ENCODE peak calls at places on chromosomes 2 and 18, in six cellular contexts. E, S, I, D, H and Y are unnamed samples.

GRCh38 chr2:33518929-33519328 is 42.5 kb downstream of the RASGRP3 start:
- DNase-seq in E (peak), S (no peak), I (no peak), D (peak), H (peak), Y (no peak)

GRCh38 chr2:85785027-85785822 is 31.4 kb downstream of the ATOH8 start:
- DNase-seq in E (peak), S (no peak), I (no peak), D (no peak), H (peak), Y (no peak)

GRCh38 chr2:27085670-27086089 is 892 bp upstream of the KHK start:
- DNase-seq in E (peak), S (peak), I (peak), D (peak), H (peak), Y (no peak)

GRCh38 chr2:85725451-85725850 is 28.3 kb upstream of the ATOH8 start:
- DNase-seq in E (no peak), S (no peak), I (no peak), D (no peak), H (no peak), Y (no peak)

GRCh38 chr2:30666307-30666874 is 140.9 kb downstream of the CAPN13 start:
- DNase-seq in E (peak), S (no peak), I (peak), D (peak), H (peak), Y (no peak)

GRCh38 chr2:71695235-71696120 is 242.1 kb downstream of the DYSF start:
- DNase-seq in E (no peak), S (no peak), I (no peak), D (no peak), H (no peak), Y (no peak)

GRCh38 chr2:70638561-70638960 is 84.9 kb upstream of the TGFA start:
- DNase-seq in E (no peak), S (no peak), I (no peak), D (no peak), H (no peak), Y (no peak)

GRCh38 chr2:133040175-133040574 is 370.2 kb upstream of the LYPD1 start:
- DNase-seq in E (peak), S (no peak), I (no peak), D (no peak), H (no peak), Y (no peak)

GRCh38 chr2:172081248-172082022 is 3.9 kb upstream of the DLX1 start:
- DNase-seq in E (no peak), S (peak), I (peak), D (no peak), H (no peak), Y (peak)

GRCh38 chr18:46672062-46672970 is 15.3 kb upstream of the LOXHD1 start:
- DNase-seq in E (peak), S (no peak), I (no peak), D (no peak), H (peak), Y (no peak)

GRCh38 chr2:162840598-162841246 is 2.2 kb upstream of the KCNH7 start:
- DNase-seq in E (peak), S (peak), I (peak), D (peak), H (peak), Y (peak)

GRCh38 chr2:45736757-45737704 is 85.6 kb downstream of the PRKCE start:
- DNase-seq in E (peak), S (no peak), I (no peak), D (no peak), H (no peak), Y (no peak)

GRCh38 chr2:2754940-2755339 is 423.9 kb upstream of the MYT1L start:
- DNase-seq in E (no peak), S (no peak), I (no peak), D (no peak), H (no peak), Y (no peak)

GRCh38 chr18:55353391-55353790 is 234.6 kb downstream of the TCF4 start:
- DNase-seq in E (no peak), S (no peak), I (no peak), D (no peak), H (no peak), Y (no peak)

GRCh38 chr2:45872211-45872610 is 220.7 kb downstream of the PRKCE start:
- DNase-seq in E (peak), S (no peak), I (no peak), D (no peak), H (no peak), Y (no peak)

GRCh38 chr2:231563378-231563961 is 29.2 kb upstream of the TEX44 start:
- DNase-seq in E (peak), S (peak), I (peak), D (peak), H (peak), Y (peak)

GRCh38 chr2:74529357-74530238 is at the start of the genes AUP1 and HTRA2:
- DNase-seq in E (peak), S (peak), I (peak), D (peak), H (peak), Y (peak)

GRCh38 chr2:168183308-168183997 is 63.9 kb downstream of the STK39 start:
- DNase-seq in E (no peak), S (no peak), I (no peak), D (no peak), H (no peak), Y (no peak)

GRCh38 chr2:240931319-240931949 is 25.3 kb downstream of the CROCC2 start:
- DNase-seq in E (no peak), S (peak), I (no peak), D (no peak), H (no peak), Y (no peak)

GRCh38 chr2:387980-388421 is 100.1 kb upstream of the ALKAL2 start:
- DNase-seq in E (no peak), S (no peak), I (no peak), D (no peak), H (no peak), Y (no peak)

GRCh38 chr2:30361751-30362394 is 85.2 kb upstream of the LCLAT1 start:
- DNase-seq in E (no peak), S (no peak), I (peak), D (no peak), H (no peak), Y (no peak)

GRCh38 chr2:99635710-99636431 is 146.1 kb upstream of the REV1 start:
- DNase-seq in E (no peak), S (no peak), I (no peak), D (no peak), H (no peak), Y (no peak)

GRCh38 chr2:215441560-215442391 is 5.9 kb upstream of the FN1 start:
- DNase-seq in E (no peak), S (no peak), I (no peak), D (peak), H (no peak), Y (no peak)

GRCh38 chr2:127577503-127577902 is 42.0 kb downstream of the MYO7B start:
- DNase-seq in E (no peak), S (no peak), I (no peak), D (no peak), H (no peak), Y (no peak)

GRCh38 chr2:20224191-20224715 is 677 bp downstream of the SDC1 start:
- DNase-seq in E (no peak), S (peak), I (no peak), D (no peak), H (no peak), Y (no peak)

GRCh38 chr2:143422681-143423080 is 293.5 kb downstream of the ARHGAP15 start:
- DNase-seq in E (no peak), S (no peak), I (no peak), D (no peak), H (no peak), Y (no peak)

GRCh38 chr2:21658269-21658668 is 534.5 kb downstream of the TDRD15 start:
- DNase-seq in E (no peak), S (no peak), I (no peak), D (no peak), H (no peak), Y (no peak)

GRCh38 chr2:32627441-32627900 is 379 bp upstream of the TTC27 start:
- DNase-seq in E (peak), S (no peak), I (peak), D (peak), H (peak), Y (peak)

GRCh38 chr2:65630643-65631042 is 198.2 kb upstream of the SPRED2 start:
- DNase-seq in E (peak), S (no peak), I (no peak), D (peak), H (peak), Y (no peak)

GRCh38 chr18:77981874-77982273 is 732.2 kb downstream of the GALR1 start:
- DNase-seq in E (no peak), S (no peak), I (no peak), D (no peak), H (no peak), Y (no peak)
- H2BK120ac ChIP-seq in E (no peak), S (no peak), I (no peak), D (no peak), H (no peak), Y (no peak)

DNA sequence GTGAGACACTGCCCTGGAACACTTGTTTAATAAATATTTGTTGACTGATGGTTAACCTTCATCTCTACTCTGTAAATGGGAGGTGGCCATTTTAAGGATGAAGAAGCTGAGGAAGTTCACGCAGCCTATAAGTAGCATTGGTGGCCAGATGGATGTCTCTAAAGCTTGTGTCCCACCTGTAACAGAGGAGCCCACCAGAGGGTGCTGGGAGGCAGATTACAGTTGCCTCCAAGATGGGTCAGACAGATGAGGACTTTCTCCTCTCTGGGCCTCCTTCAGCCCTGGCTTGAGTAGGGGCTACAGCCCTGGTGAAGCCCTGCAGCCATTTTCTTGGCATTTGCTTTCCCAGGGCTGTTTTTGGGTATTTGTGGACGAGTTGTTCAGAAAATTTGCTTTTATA is 45.0 kb upstream of the MCFD2 start:
- DNase-seq in E (no peak), S (no peak), I (no peak), D (no peak), H (no peak), Y (no peak)
- H3K14ac ChIP-seq in E (no peak), S (no peak), I (no peak), D (no peak), H (no peak), Y (no peak)

GRCh38 chr18:59905686-59906091 is 5.9 kb downstream of the PMAIP1 start:
- DNase-seq in E (no peak), S (no peak), I (no peak), D (no peak), H (peak), Y (no peak)
- H2BK120ac ChIP-seq in E (peak), S (no peak), I (no peak), D (no peak), H (no peak), Y (no peak)

GRCh38 chr2:119958642-119959268 is 54.1 kb upstream of the EPB41L5 start:
- DNase-seq in E (peak), S (no peak), I (no peak), D (no peak), H (peak), Y (no peak)
- H3K14ac ChIP-seq in E (no peak), S (no peak), I (no peak), D (no peak), H (no peak), Y (no peak)

DNA sequence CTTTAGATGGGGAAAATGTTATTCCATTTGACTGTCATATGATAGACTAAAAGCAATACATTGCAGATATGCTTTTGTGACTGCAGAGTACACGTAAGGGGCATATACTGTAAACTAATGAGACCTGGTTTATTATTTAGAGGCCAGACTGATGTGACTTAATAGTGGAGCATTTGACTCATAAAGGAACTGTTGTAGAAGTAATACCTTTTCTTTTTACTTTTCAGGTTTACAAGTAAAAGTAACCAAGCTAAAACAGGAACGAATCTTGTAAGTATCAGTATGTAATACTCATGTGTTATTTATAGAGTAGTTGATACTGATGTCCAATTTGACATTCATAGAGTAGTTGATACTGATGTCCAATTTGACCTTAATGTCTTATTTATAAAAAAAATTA is 13.1 kb downstream of the RBBP8 start:
- DNase-seq in E (no peak), S (no peak), I (no peak), D (no peak), H (peak), Y (no peak)
- H2BK120ac ChIP-seq in E (no peak), S (no peak), I (no peak), D (no peak), H (no peak), Y (no peak)

GRCh38 chr2:235554936-235555335 is 61.1 kb downstream of the AGAP1 start:
- DNase-seq in E (no peak), S (no peak), I (no peak), D (no peak), H (no peak), Y (no peak)
- H3K14ac ChIP-seq in E (no peak), S (no peak), I (no peak), D (no peak), H (no peak), Y (no peak)

GRCh38 chr2:98444436-98445166 is at the start of gene INPP4A:
- DNase-seq in E (peak), S (peak), I (peak), D (peak), H (peak), Y (peak)
- H2BK120ac ChIP-seq in E (peak), S (no peak), I (no peak), D (peak), H (peak), Y (no peak)

GRCh38 chr2:39146022-39146421 is 25.2 kb upstream of the SOS1 start:
- DNase-seq in E (no peak), S (no peak), I (no peak), D (no peak), H (no peak), Y (no peak)
- H3K14ac ChIP-seq in E (no peak), S (no peak), I (no peak), D (no peak), H (no peak), Y (no peak)

GRCh38 chr18:306608-307255 is 38.9 kb upstream of the THOC1 start:
- DNase-seq in E (no peak), S (no peak), I (no peak), D (no peak), H (no peak), Y (no peak)

GRCh38 chr18:304887-305529 is 37.2 kb upstream of the THOC1 start:
- DNase-seq in E (no peak), S (peak), I (no peak), D (no peak), H (no peak), Y (no peak)

GRCh38 chr18:303578-303977 is 35.7 kb upstream of the THOC1 start:
- DNase-seq in E (no peak), S (no peak), I (no peak), D (no peak), H (no peak), Y (no peak)

GRCh38 chr18:302097-302496 is 34.2 kb upstream of the THOC1 start:
- DNase-seq in E (no peak), S (no peak), I (no peak), D (no peak), H (no peak), Y (no peak)

GRCh38 chr18:303011-303410 is 35.2 kb upstream of the THOC1 start:
- DNase-seq in E (no peak), S (no peak), I (no peak), D (no peak), H (no peak), Y (no peak)
- H2BK120ac ChIP-seq in E (no peak), S (no peak), I (no peak), D (no peak), H (no peak), Y (no peak)